ENCODE peak calls at places on chromosomes 11 and 22, in nine cellular contexts. K is spleen; O is CD8-positive, alpha-beta T cell; R is transverse colon; U is SJCRH30; F is ovary; W is IMR-90; B is A549; S is uterus. V is an unnamed sample.
A peak's percentile ranks its signal among the peaks of the same experiment; 100 is the strongest.

GRCh38 chr11:16001899-16002426 is 354.4 kb downstream of the SOX6 start:
- DNase-seq in K (no peak), O (no peak), R (peak; percentile 13), U (peak; percentile 83), F (no peak), W (peak; percentile 95), B (peak; percentile 73), S (no peak), V (no peak)

GRCh38 chr22:35894464-35894878 is 134.2 kb downstream of the RBFOX2 start:
- DNase-seq in K (no peak), O (no peak), R (peak; percentile 15), U (no peak), F (no peak), W (no peak), B (no peak), S (peak; percentile 41), V (no peak)

GRCh38 chr11:86574493-86575207 is 97.8 kb downstream of the ME3 start:
- DNase-seq in K (no peak), O (no peak), R (no peak), U (no peak), F (no peak), W (no peak), B (no peak), S (no peak), V (no peak)

GRCh38 chr11:297666-298405 is 1.5 kb downstream of the IFITM5 start:
- DNase-seq in K (peak; percentile 75), O (no peak), R (no peak), U (peak; percentile 45), F (peak; percentile 15), W (no peak), B (no peak), S (no peak), V (no peak)

GRCh38 chr11:72704028-72704782 is 30.0 kb upstream of the PDE2A start:
- DNase-seq in K (no peak), O (no peak), R (no peak), U (peak; percentile 16), F (peak; percentile 67), W (no peak), B (no peak), S (no peak), V (no peak)

GRCh38 chr11:118996926-118997626 is 862 bp upstream of the CENATAC start:
- DNase-seq in K (peak; percentile 73), O (peak; percentile 21), R (no peak), U (peak; percentile 21), F (no peak), W (peak; percentile 44), B (peak; percentile 40), S (no peak), V (peak; percentile 13)

GRCh38 chr22:46362221-46362933 is 26.9 kb downstream of the TRMU start:
- DNase-seq in K (peak; percentile 70), O (no peak), R (peak; percentile 31), U (no peak), F (peak; percentile 16), W (peak; percentile 6), B (no peak), S (no peak), V (no peak)

GRCh38 chr22:19964701-19965386 is 23.2 kb upstream of the TXNRD2 start:
- DNase-seq in K (no peak), O (no peak), R (no peak), U (no peak), F (no peak), W (no peak), B (no peak), S (no peak), V (no peak)

GRCh38 chr11:61125310-61125684 is 23.0 kb downstream of the CD5 start:
- DNase-seq in K (no peak), O (no peak), R (no peak), U (peak; percentile 67), F (no peak), W (no peak), B (no peak), S (no peak), V (no peak)

GRCh38 chr11:61121917-61122316 is 19.6 kb downstream of the CD5 start:
- DNase-seq in K (no peak), O (no peak), R (no peak), U (no peak), F (no peak), W (no peak), B (no peak), S (no peak), V (no peak)

GRCh38 chr11:61122761-61123160 is 20.5 kb downstream of the CD5 start:
- DNase-seq in K (no peak), O (no peak), R (no peak), U (no peak), F (peak; percentile 13), W (no peak), B (no peak), S (no peak), V (no peak)

GRCh38 chr11:61124574-61125309 is 22.5 kb downstream of the CD5 start:
- DNase-seq in K (no peak), O (no peak), R (no peak), U (no peak), F (no peak), W (no peak), B (no peak), S (no peak), V (no peak)

GRCh38 chr11:61123775-61124571 is 21.7 kb downstream of the CD5 start:
- DNase-seq in K (no peak), O (no peak), R (no peak), U (no peak), F (no peak), W (no peak), B (no peak), S (no peak), V (no peak)
- H3K27ac ChIP-seq in K (no peak overlapping the region), O (no peak overlapping the region), R (no peak overlapping the region), U (no peak overlapping the region), F (no peak overlapping the region), W (no peak overlapping the region), B (no peak overlapping the region), S (no peak overlapping the region), V (no peak overlapping the region)

GRCh38 chr11:57313788-57314135 is 11.0 kb downstream of the TNKS1BP1 start:
- DNase-seq in K (no peak), O (no peak), R (no peak), U (no peak), F (no peak), W (no peak), B (no peak), S (no peak), V (no peak)

GRCh38 chr11:57311109-57311936 is 13.4 kb downstream of the TNKS1BP1 start:
- DNase-seq in K (peak; percentile 89), O (peak; percentile 49), R (peak; percentile 92), U (peak; percentile 97), F (peak; percentile 96), W (peak; percentile 97), B (peak; percentile 92), S (peak; percentile 98), V (no peak)

GRCh38 chr11:57314221-57314973 is 10.4 kb downstream of the TNKS1BP1 start:
- DNase-seq in K (peak; percentile 64), O (no peak), R (no peak), U (no peak), F (no peak), W (no peak), B (no peak), S (no peak), V (no peak)

GRCh38 chr11:57313071-57313787 is 11.5 kb downstream of the TNKS1BP1 start:
- DNase-seq in K (peak; percentile 70), O (no peak), R (no peak), U (no peak), F (no peak), W (no peak), B (no peak), S (no peak), V (no peak)

DNA sequence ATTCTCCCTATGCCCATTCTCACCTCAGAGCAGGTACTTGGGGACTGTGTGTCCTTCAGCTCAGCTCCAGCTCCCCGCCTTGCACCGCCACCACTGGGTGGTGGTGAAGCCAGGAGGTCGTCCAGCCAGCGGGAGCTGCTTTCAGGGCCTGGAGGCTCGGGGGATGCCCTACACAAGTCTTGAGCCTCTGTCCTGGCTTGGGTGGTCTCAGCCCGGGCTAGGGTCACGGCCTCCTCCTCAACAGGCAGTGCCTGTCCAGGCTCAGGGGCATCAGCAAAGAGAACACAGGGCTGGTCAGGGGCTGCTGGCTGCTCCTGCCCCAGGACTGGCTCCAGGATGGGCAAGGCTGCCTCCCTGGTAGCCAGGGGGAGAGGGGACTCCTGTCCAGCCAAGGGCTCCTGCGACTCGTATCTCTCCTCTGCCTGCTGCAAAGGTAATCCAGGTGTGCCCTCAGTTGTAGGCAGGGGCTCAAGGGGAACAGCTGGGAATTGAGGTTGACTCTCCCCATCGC is 12.2 kb downstream of the TNKS1BP1 start:
- DNase-seq in K (peak; percentile 62), O (no peak), R (no peak), U (no peak), F (no peak), W (no peak), B (no peak), S (no peak), V (no peak)
- H3K4me1 ChIP-seq in K (peaks cover 97% of the 10 kb centered on the region), O (peaks cover 27% of the 10 kb centered on the region), R (peaks cover 15% of the 10 kb centered on the region), U (peaks cover 36% of the 10 kb centered on the region), F (peaks cover 28% of the 10 kb centered on the region), W (peaks cover 52% of the 10 kb centered on the region), B (peaks cover 42% of the 10 kb centered on the region), S (peaks cover 22% of the 10 kb centered on the region), V (peaks cover 7% of the 10 kb centered on the region)

GRCh38 chr11:76453248-76453647 is 8.4 kb downstream of the EMSY start:
- DNase-seq in K (no peak), O (no peak), R (peak; percentile 13), U (no peak), F (no peak), W (peak; percentile 6), B (no peak), S (no peak), V (no peak)

GRCh38 chr11:76444065-76444383 is 794 bp upstream of the EMSY start:
- DNase-seq in K (no peak), O (no peak), R (no peak), U (no peak), F (no peak), W (no peak), B (no peak), S (no peak), V (no peak)

GRCh38 chr11:76444384-76445121 is at the start of gene EMSY:
- DNase-seq in K (peak; percentile 98), O (peak; percentile 90), R (peak; percentile 96), U (peak; percentile 98), F (peak; percentile 93), W (peak; percentile 100), B (peak; percentile 99), S (peak; percentile 94), V (peak; percentile 90)

GRCh38 chr11:76445122-76446084 is 585 bp downstream of the EMSY start:
- DNase-seq in K (peak; percentile 92), O (peak; percentile 39), R (peak; percentile 78), U (peak; percentile 84), F (peak; percentile 76), W (peak; percentile 90), B (peak; percentile 85), S (peak; percentile 64), V (peak; percentile 24)

DNA sequence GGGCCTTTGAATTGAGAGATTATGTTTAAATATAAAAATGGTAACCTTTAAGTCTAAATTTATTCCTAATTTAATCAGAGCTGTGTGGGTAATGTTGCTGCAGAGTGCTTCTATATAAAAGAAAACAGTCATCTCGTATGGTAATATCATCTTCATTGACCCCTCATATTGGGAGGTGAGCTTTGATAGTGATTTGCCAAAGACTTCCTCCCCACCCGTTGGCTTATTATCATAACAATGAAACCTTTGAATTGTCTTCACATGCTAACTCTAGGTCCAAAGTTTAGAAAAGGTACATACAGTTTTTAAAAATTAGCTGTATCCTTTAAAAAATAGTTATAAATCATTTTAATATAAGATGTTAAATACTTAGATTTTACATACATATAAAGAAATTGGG is 3.7 kb downstream of the EMSY start:
- DNase-seq in K (no peak), O (no peak), R (no peak), U (no peak), F (no peak), W (no peak), B (no peak), S (no peak), V (no peak)
- H3K4me3 ChIP-seq in K (no peak overlapping the region), O (no peak overlapping the region), R (no peak overlapping the region), U (no peak overlapping the region), F (no peak overlapping the region), W (no peak overlapping the region), B (no peak overlapping the region), S (no peak overlapping the region), V (no peak overlapping the region)

GRCh38 chr11:64660706-64661105 is 62.3 kb downstream of the NRXN2 start:
- DNase-seq in K (no peak), O (no peak), R (no peak), U (no peak), F (no peak), W (no peak), B (no peak), S (no peak), V (no peak)

GRCh38 chr11:64661146-64661545 is 61.9 kb downstream of the NRXN2 start:
- DNase-seq in K (no peak), O (no peak), R (no peak), U (peak; percentile 34), F (no peak), W (peak; percentile 62), B (no peak), S (no peak), V (no peak)

GRCh38 chr11:64660205-64660604 is 62.8 kb downstream of the NRXN2 start:
- DNase-seq in K (no peak), O (no peak), R (no peak), U (no peak), F (no peak), W (no peak), B (no peak), S (no peak), V (no peak)

GRCh38 chr11:64661622-64662021 is 61.4 kb downstream of the NRXN2 start:
- DNase-seq in K (no peak), O (no peak), R (no peak), U (no peak), F (no peak), W (no peak), B (no peak), S (no peak), V (no peak)

GRCh38 chr11:64659417-64660144 is 63.4 kb downstream of the NRXN2 start:
- DNase-seq in K (no peak), O (no peak), R (no peak), U (no peak), F (no peak), W (peak; percentile 93), B (peak; percentile 73), S (no peak), V (no peak)
- H3K27ac ChIP-seq in K (no peak overlapping the region), O (no peak overlapping the region), R (no peak overlapping the region), U (no peak overlapping the region), F (no peak overlapping the region), W (peak overlapping the region; percentile 21), B (peak overlapping the region; percentile 67), S (no peak overlapping the region), V (no peak overlapping the region)

V was measured in effector memory CD4-positive, alpha-beta T cell.